ENCODE peak calls at places on chromosomes 7 and 10, in five cellular contexts. O is K562, G is gastrocnemius medialis, H is upper lobe of right lung, Q is keratinocyte. W is an unnamed sample. For H3K36me3, the result is how much of the 10 kb centered on the place peaks cover.

GRCh38 chr7:122616951-122617350 is 82.0 kb downstream of the RNF133 start:
- DNase-seq in O (no peak), G (no peak), H (no peak), Q (no peak), W (no peak)

GRCh38 chr7:158176561-158177173 is 411.0 kb downstream of the PTPRN2 start:
- DNase-seq in O (no peak), G (no peak), H (no peak), Q (no peak), W (no peak)

GRCh38 chr10:96673318-96674099 is 46.8 kb downstream of the PIK3AP1 start:
- DNase-seq in O (no peak), G (peak), H (peak), Q (no peak), W (peak)

GRCh38 chr10:100827819-100828743 is 82.7 kb downstream of the PAX2 start:
- DNase-seq in O (peak), G (no peak), H (no peak), Q (no peak), W (no peak)

GRCh38 chr7:140304071-140304799 is 94.1 kb downstream of the SLC37A3 start:
- DNase-seq in O (peak), G (no peak), H (no peak), Q (no peak), W (no peak)

GRCh38 chr7:96169439-96169838 is 152.5 kb downstream of the SLC25A13 start:
- DNase-seq in O (no peak), G (no peak), H (no peak), Q (no peak), W (peak)

GRCh38 chr7:64887756-64888508 is 15.1 kb upstream of the ZNF273 start:
- DNase-seq in O (no peak), G (no peak), H (peak), Q (no peak), W (no peak)

GRCh38 chr7:3943265-3943664 is 642.2 kb downstream of the SDK1 start:
- DNase-seq in O (no peak), G (no peak), H (no peak), Q (no peak), W (no peak)

GRCh38 chr7:131186816-131187215 is 140.9 kb upstream of the MKLN1 start:
- DNase-seq in O (no peak), G (peak), H (no peak), Q (no peak), W (no peak)

GRCh38 chr7:45574521-45575500 is 643 bp downstream of the ADCY1 start:
- DNase-seq in O (no peak), G (no peak), H (no peak), Q (no peak), W (no peak)

GRCh38 chr10:120979435-120980315 is 128.5 kb downstream of the WDR11 start:
- DNase-seq in O (no peak), G (no peak), H (peak), Q (no peak), W (no peak)

GRCh38 chr10:86857097-86857825 is 100.2 kb downstream of the MMRN2 start:
- DNase-seq in O (no peak), G (no peak), H (no peak), Q (no peak), W (peak)

GRCh38 chr10:69232736-69233135 is 12.6 kb downstream of the HKDC1 start:
- DNase-seq in O (no peak), G (no peak), H (no peak), Q (no peak), W (no peak)

GRCh38 chr7:149690688-149691446 is 82.5 kb downstream of the ZNF467 start:
- DNase-seq in O (peak), G (peak), H (no peak), Q (peak), W (peak)

GRCh38 chr10:129914153-129914855 is 49.8 kb downstream of the EBF3 start:
- DNase-seq in O (no peak), G (no peak), H (peak), Q (no peak), W (no peak)

GRCh38 chr10:75712241-75712880 is 280.9 kb downstream of the LRMDA start:
- DNase-seq in O (no peak), G (no peak), H (no peak), Q (no peak), W (no peak)

GRCh38 chr10:112135604-112136003 is 48.0 kb downstream of the GPAM start:
- DNase-seq in O (no peak), G (no peak), H (no peak), Q (no peak), W (no peak)

GRCh38 chr7:46544396-46545008 is 623.4 kb upstream of the IGFBP3 start:
- DNase-seq in O (no peak), G (no peak), H (no peak), Q (no peak), W (peak)

GRCh38 chr10:13822475-13822874 is 235.7 kb downstream of the PRPF18 start:
- DNase-seq in O (no peak), G (no peak), H (no peak), Q (no peak), W (no peak)

GRCh38 chr7:123637203-123637602 is 18.5 kb upstream of the LMOD2 start:
- DNase-seq in O (no peak), G (no peak), H (no peak), Q (no peak), W (no peak)
- TF ChIP-seq CTCF in O (peak), G (peak), H (no peak), Q (no peak), W (no peak)

DNA sequence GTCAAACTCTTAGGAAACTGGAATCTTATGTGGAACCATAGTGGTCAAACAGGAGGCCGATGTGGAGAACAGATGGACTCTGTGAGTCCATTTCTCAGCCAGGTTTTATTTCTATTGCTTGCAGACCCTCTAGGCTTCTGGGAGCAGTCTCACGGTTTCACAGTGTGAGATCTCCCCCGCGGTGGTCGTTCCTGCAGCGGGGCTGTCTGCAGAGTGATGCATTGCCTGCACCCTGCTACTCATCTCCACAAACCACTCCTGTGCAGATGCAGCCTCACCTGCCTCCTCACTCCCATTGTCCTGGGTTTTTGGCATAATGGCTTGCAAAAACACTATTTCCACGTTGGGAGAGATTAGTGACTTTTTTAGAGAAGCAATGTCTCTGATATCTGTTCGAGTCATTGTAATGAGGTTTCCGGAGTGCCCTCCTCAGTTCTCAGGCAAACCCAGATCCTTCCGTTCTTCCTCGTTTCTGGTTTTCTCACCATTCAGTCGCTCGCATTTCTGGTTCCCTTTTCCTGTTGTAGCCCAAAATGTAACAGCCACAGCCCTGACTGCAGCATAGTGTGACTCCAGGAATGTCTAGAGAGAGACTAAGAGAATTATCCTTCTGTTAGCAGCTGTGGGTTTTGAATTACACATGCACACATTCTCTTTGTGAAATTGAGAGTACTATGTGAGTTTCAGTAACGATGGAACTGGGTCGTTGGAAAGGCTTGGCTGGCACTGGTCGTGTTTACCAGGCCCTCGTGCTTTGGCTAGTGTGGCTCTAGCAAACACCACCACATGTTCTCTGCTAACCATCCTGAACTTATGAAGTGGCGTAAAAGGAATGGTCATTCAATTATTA is 30.2 kb downstream of the ACADSB start:
- DNase-seq in O (no peak), G (no peak), H (no peak), Q (no peak), W (no peak)
- H3K36me3 ChIP-seq in O (under half), G (under half), H (half or more), Q (under half), W (under half)

DNA sequence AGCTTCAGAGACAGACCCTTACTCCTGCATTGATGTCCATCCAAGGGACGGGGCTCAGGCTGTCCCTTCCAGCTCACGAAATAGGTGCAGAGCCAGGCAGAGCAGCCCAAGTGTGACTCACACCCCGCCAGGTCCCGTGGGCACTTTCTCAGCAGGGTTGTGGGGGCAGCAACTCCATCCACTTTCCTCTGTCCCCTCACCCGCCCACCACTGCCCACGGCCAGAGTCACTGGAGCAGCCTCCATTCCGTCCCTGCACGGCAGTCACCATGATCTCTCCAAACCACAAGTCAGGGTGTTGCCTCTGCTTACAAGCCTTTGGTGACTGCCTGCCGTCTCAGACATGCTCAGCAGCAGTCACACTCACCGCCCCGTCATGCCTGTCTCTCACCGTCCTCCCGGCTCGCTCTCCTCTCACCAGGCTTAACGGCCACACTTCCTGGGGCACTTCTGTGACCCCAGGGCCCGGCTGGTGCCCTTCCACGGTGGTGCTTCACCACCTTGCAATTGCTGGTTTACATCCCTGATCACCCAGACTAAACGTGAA is 39.3 kb downstream of the CALML3 start:
- DNase-seq in O (peak), G (no peak), H (peak), Q (no peak), W (no peak)
- H3K4me3 ChIP-seq in O (no peak), G (no peak), H (no peak), Q (no peak), W (no peak)

GRCh38 chr7:56074371-56074791 is 10.3 kb downstream of the SUMF2 start:
- DNase-seq in O (peak), G (peak), H (peak), Q (no peak), W (peak)
- TF ChIP-seq CTCF in O (peak), G (peak), H (peak), Q (peak), W (peak)

GRCh38 chr10:26706206-26706605 is 8.7 kb downstream of the PDSS1 start:
- DNase-seq in O (no peak), G (no peak), H (peak), Q (no peak), W (no peak)
- H3K36me3 ChIP-seq in O (half or more), G (under half), H (under half), Q (under half), W (under half)

GRCh38 chr10:128543186-128543585 is 417.0 kb upstream of the MKI67 start:
- DNase-seq in O (no peak), G (no peak), H (no peak), Q (no peak), W (no peak)

GRCh38 chr10:128542659-128543058 is 416.4 kb upstream of the MKI67 start:
- DNase-seq in O (peak), G (no peak), H (no peak), Q (no peak), W (no peak)

GRCh38 chr10:128539784-128540759 is 413.8 kb upstream of the MKI67 start:
- DNase-seq in O (no peak), G (no peak), H (no peak), Q (no peak), W (no peak)

GRCh38 chr10:128537888-128538287 is 411.7 kb upstream of the MKI67 start:
- DNase-seq in O (no peak), G (no peak), H (no peak), Q (no peak), W (no peak)

DNA sequence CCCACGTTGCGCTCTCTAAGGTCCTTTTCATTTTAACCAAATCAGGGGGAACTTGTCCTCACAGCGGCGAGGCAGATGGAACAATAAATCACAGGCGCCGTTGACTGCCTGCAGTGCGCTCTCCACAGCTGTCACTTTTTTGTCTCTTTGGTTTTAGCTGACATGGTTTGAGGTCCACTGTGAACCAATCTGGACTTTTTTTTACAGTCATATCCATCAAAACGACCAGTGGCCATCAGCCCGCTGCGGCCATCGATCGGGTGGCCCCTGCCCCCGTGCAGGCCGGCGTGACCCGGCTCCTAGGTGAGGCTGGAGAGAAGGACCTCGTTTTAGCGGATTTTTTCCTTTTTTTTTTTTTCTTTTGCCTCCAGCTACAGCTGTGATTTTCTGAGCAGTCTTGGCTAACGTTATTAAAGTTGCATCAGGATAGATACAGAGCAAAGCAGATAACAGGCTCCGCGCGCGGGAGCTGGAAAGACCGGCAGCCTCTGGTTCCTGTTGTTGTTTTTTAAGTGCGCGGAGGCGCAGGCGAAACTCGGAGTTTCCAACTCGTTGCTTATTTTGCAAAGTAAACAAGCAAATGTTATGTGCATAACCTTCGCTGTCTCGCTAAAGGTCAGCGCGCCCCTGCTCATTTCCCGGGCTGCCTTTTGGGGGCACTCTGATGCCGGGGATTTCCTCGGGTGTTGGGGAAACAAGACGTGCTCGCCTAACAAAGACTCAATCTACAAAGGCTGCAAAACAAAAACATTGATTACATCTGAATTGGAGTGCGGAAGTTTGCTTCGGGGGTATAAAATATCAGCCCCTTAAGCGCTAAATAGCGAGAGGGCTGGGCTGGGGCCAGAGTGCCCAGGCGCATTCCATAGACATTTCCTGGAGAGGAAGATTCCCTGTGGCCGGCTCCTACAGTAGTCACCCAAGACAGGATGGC is 414.9 kb upstream of the MKI67 start:
- DNase-seq in O (no peak), G (no peak), H (no peak), Q (no peak), W (no peak)
- H3K4me3 ChIP-seq in O (no peak), G (peak), H (no peak), Q (no peak), W (no peak)